ENCODE peak calls at places on chromosomes 2 and 18, in five cellular contexts. R is IMR-90, Y is neuronal stem cell, E is mesenchymal stem cell, P is mesendoderm. S is an unnamed sample.

GRCh38 chr2:43100883-43101662 is 125.3 kb downstream of the ZFP36L2 start:
- DNase-seq in E (no peak), Y (peak), P (no peak), R (peak), S (peak)

GRCh38 chr18:68472701-68473295 is 242.1 kb downstream of the TMX3 start:
- DNase-seq in E (peak), P (no peak), Y (no peak), R (peak), S (no peak)

GRCh38 chr2:54597153-54597827 is 126.2 kb upstream of the EML6 start:
- DNase-seq in E (no peak), P (no peak), Y (no peak), R (peak), S (no peak)

GRCh38 chr2:127155901-127156300 is 48.9 kb upstream of the BIN1 start:
- DNase-seq in R (peak), P (no peak), E (peak), Y (no peak), S (no peak)

GRCh38 chr2:11784747-11785610 is 38.5 kb downstream of the LPIN1 start:
- DNase-seq in E (peak), P (peak), R (peak), Y (peak), S (peak)

GRCh38 chr18:35616664-35617423 is 35.3 kb downstream of the GALNT1 start:
- DNase-seq in P (peak), Y (no peak), R (peak), E (peak), S (no peak)

GRCh38 chr2:236607471-236608307 is 38.1 kb downstream of the ACKR3 start:
- DNase-seq in R (peak), Y (no peak), E (peak), P (peak), S (no peak)

GRCh38 chr18:31738460-31739407 is 21.9 kb downstream of the SLC25A52 start:
- DNase-seq in P (peak), Y (no peak), R (no peak), E (no peak), S (peak)

GRCh38 chr2:33786881-33787280 is 187.8 kb upstream of the FAM98A start:
- DNase-seq in Y (no peak), E (no peak), P (no peak), R (no peak), S (no peak)

GRCh38 chr2:204124140-204124750 is 187.7 kb downstream of the ICOS start:
- DNase-seq in Y (no peak), R (no peak), E (no peak), P (no peak), S (no peak)

GRCh38 chr18:64444819-64445218 is 295.9 kb upstream of the LINC00305 start:
- DNase-seq in E (no peak), R (no peak), Y (no peak), P (no peak), S (no peak)

GRCh38 chr2:1930956-1931914 is 186.9 kb upstream of the PXDN start:
- DNase-seq in R (no peak), E (no peak), Y (no peak), P (no peak), S (no peak)

GRCh38 chr18:40708726-40709125 is 1246.3 kb upstream of the PIK3C3 start:
- DNase-seq in R (no peak), P (peak), Y (no peak), E (no peak), S (peak)

GRCh38 chr2:3186766-3187165 is 190.9 kb downstream of the EIPR1 start:
- DNase-seq in Y (no peak), E (no peak), P (no peak), R (no peak), S (no peak)

GRCh38 chr2:149329068-149329467 is 1.3 kb upstream of the LYPD6 start:
- DNase-seq in P (no peak), R (no peak), Y (no peak), E (no peak), S (peak)

GRCh38 chr2:216516730-216517350 is 18.2 kb downstream of the RPL37A start:
- DNase-seq in P (peak), E (peak), R (peak), Y (no peak), S (no peak)

GRCh38 chr2:121333834-121334558 is 49.0 kb upstream of the TFCP2L1 start:
- DNase-seq in Y (no peak), E (no peak), R (no peak), P (no peak), S (no peak)

GRCh38 chr2:44680983-44681481 is 260.5 kb upstream of the SIX3 start:
- DNase-seq in R (peak), P (no peak), E (no peak), Y (no peak), S (no peak)

GRCh38 chr2:240467659-240468299 is 32.3 kb downstream of the GPC1 start:
- DNase-seq in Y (no peak), P (no peak), E (no peak), R (no peak), S (peak)

GRCh38 chr2:215833531-215834162 is 179.7 kb downstream of the MREG start:
- DNase-seq in R (peak), E (peak), P (peak), Y (no peak), S (no peak)

GRCh38 chr2:159939946-159940345 is 122.5 kb downstream of the PLA2R1 start:
- DNase-seq in Y (no peak), P (peak), E (no peak), R (peak), S (no peak)

GRCh38 chr2:210263841-210264240 is 38.6 kb upstream of the ACADL start:
- DNase-seq in R (no peak), E (no peak), Y (no peak), P (no peak), S (no peak)

GRCh38 chr2:190320696-190321095 is 1.1 kb upstream of the HIBCH start:
- DNase-seq in P (no peak), Y (no peak), R (no peak), E (no peak), S (no peak)

GRCh38 chr2:150916997-150917396 is 344.7 kb downstream of the RBM43 start:
- DNase-seq in Y (no peak), E (no peak), R (peak), P (no peak), S (no peak)

GRCh38 chr2:241379481-241380480 is 23.7 kb downstream of the FARP2 start:
- DNase-seq in P (no peak), R (peak), E (no peak), Y (no peak), S (no peak)

GRCh38 chr18:3450358-3451107 is 561 bp downstream of the TGIF1 start:
- DNase-seq in Y (peak), E (peak), R (peak), P (no peak), S (no peak)

GRCh38 chr2:7015007-7015950 is 98.1 kb downstream of the RNF144A start:
- DNase-seq in P (no peak), Y (no peak), R (no peak), E (no peak), S (no peak)

GRCh38 chr2:158038906-158039305 is 62.8 kb upstream of the UPP2 start:
- DNase-seq in P (no peak), E (no peak), Y (no peak), R (no peak), S (no peak)

GRCh38 chr2:189533274-189534035 is 47.1 kb downstream of the SLC40A1 start:
- DNase-seq in R (no peak), E (no peak), P (no peak), Y (no peak), S (no peak)

GRCh38 chr2:58133395-58133794 is 86.8 kb downstream of the VRK2 start:
- DNase-seq in E (no peak), Y (no peak), R (peak), P (no peak), S (no peak)

GRCh38 chr2:151481744-151482143 is 72.0 kb downstream of the RIF1 start:
- DNase-seq in E (no peak), Y (no peak), R (no peak), P (no peak), S (no peak)

GRCh38 chr18:59379772-59380530 is 20.9 kb upstream of the LMAN1 start:
- DNase-seq in Y (no peak), R (peak), P (no peak), E (no peak), S (no peak)

GRCh38 chr18:60910534-60910933 is 422.7 kb upstream of the CDH20 start:
- DNase-seq in P (no peak), Y (no peak), E (no peak), R (no peak), S (no peak)

GRCh38 chr2:72548081-72548764 is 277.6 kb downstream of the EXOC6B start:
- DNase-seq in E (no peak), Y (no peak), R (no peak), P (no peak), S (no peak)

GRCh38 chr2:188291617-188292445 is at the start of gene GULP1:
- DNase-seq in E (peak), R (peak), P (peak), Y (peak), S (peak)

GRCh38 chr2:234500394-234501006 is 3.6 kb upstream of the ARL4C start:
- DNase-seq in E (peak), Y (no peak), P (peak), R (peak), S (peak)

GRCh38 chr2:240452471-240453256 is 17.2 kb downstream of the GPC1 start:
- DNase-seq in E (peak), R (peak), P (peak), Y (peak), S (peak)

GRCh38 chr2:87403893-87404175 is 344.1 kb upstream of the PLGLB2 start:
- DNase-seq in R (no peak), Y (no peak), E (no peak), P (no peak), S (peak)

GRCh38 chr2:224122542-224122941 is 83.5 kb upstream of the SERPINE2 start:
- DNase-seq in E (no peak), R (no peak), P (no peak), Y (no peak), S (no peak)

GRCh38 chr2:50491541-50492114 is 540.3 kb downstream of the NRXN1 start:
- DNase-seq in E (peak), Y (peak), P (peak), R (peak), S (no peak)

GRCh38 chr2:61807036-61807757 is 46.7 kb downstream of the FAM161A start:
- DNase-seq in P (no peak), E (no peak), Y (no peak), R (no peak), S (no peak)
- H3K4me2 ChIP-seq in P (no peak), E (no peak), Y (no peak), R (no peak), S (no peak)

DNA sequence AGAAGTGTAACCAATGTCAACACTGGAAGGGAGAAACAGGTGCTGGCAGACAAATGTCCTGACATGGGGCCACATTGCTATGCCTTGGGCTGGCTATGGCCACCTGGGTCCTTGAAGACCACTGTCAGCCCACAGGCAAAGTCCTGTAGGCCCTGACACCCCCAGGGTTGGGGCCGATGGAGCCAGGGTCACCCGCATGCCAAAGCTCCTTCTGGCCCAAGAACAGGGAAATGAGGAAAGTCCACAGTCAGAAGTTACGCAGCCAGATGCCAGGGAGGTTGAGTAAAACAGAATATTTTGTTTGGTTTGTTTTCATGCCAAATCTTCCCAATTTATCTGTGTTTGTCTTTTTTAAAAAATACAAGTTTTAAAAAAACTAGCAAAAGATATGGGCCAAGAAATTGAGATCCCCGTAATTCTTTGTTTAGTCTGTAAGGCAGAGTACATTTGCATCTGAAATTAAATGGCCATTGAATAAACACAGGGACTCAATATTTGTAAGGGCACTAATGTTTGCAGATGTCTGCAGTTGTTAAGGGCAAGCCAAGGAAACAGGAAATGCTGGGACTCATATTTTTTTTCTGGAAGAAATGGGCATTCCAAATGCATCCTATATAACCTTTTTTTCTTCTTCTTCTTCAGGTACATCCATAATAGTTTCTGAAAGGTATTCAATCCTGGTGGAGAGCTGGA is 186.4 kb downstream of the FAM210A start:
- DNase-seq in Y (no peak), R (no peak), P (no peak), E (no peak), S (no peak)
- H2BK120ac ChIP-seq in Y (no peak), R (no peak), P (no peak), E (no peak), S (no peak)

DNA sequence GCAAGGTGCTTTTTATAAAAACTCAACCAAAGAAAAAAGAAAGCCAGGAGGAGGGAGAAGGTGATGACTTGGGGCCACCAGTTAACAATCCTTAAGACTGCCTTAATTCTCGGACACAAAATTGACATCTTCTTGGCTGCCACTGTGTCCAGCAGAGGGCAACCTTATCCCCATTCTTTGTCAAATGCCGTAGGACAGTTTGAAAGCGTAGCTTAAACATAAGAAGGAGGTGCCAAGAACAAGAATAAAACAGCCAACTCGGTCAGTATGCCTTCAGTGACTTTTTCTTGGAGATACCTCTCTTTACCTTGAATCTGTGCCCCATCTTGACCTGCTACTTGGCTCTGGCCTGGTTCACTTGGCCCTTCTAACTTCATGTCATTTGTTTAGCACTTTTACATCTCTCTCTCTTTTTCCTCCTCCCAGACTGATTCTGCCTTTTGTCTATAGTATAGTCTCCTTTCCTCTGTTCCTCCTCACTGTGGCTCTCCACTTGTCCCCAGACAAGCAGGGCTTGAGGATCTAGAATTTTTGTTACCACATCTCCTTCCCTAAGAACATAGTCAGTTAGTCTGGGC is 183.5 kb downstream of the MYO3B start:
- DNase-seq in E (peak), R (peak), Y (no peak), P (peak), S (peak)
- H3K4me2 ChIP-seq in E (no peak), R (no peak), Y (peak), P (no peak), S (no peak)

GRCh38 chr2:237941239-237941638 is 25.6 kb upstream of the UBE2F start:
- DNase-seq in P (no peak), Y (no peak), E (no peak), R (no peak), S (no peak)

GRCh38 chr2:237935740-237936452 is 30.9 kb upstream of the UBE2F start:
- DNase-seq in P (peak), E (no peak), Y (no peak), R (peak), S (no peak)

GRCh38 chr2:237940828-237941227 is 26.0 kb upstream of the UBE2F start:
- DNase-seq in P (no peak), R (no peak), Y (no peak), E (no peak), S (no peak)

GRCh38 chr2:237942512-237942897 is 24.3 kb upstream of the UBE2F start:
- DNase-seq in E (no peak), P (no peak), R (no peak), Y (no peak), S (no peak)

DNA sequence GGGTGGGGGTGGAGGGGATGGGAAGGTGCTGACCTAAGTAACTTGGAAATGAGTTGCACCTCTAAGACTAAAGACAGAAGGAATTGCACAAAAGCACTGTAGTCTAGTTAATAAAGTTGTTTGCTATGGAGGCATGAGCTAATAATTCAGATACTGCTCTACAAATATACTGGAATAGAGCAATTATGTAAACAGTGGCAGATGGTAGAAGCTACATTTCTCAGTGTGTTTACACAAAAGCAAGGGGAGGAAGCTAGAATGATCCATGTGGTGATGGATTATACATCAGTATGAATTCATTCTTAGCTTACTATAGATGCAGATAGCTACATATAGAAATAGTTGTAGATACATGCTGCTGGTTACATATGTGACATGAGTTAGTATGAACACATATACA is 27.6 kb upstream of the UBE2F start:
- DNase-seq in R (peak), E (peak), P (no peak), Y (no peak), S (no peak)
- H2BK120ac ChIP-seq in R (peak), E (no peak), P (no peak), Y (no peak), S (no peak)

DNA sequence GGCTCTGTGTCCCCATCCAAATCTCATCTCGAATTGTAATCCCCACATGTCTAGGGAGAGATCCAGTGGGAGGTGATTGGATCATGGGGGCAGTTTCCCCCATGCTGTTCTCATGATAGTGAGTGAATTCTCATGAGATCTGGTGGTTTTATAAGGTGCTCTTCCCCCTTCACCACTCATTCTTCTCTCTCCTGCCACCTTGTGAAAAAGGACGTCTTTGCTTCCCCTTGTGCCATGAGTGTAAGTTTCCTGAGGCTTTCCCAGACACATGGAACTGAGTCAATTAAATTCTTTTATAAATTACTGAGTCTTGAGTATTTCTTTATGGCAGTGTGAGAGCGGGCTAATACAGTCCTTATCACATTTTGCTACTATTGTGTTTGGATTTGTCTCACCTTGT is 177.6 kb upstream of the SLC39A10 start:
- DNase-seq in E (no peak), P (peak), Y (no peak), R (no peak), S (no peak)
- H3K4me2 ChIP-seq in E (no peak), P (no peak), Y (no peak), R (no peak), S (no peak)

GRCh38 chr2:25313711-25314513 is 27.8 kb downstream of the DNMT3A start:
- DNase-seq in Y (no peak), E (no peak), P (no peak), R (no peak), S (no peak)
- H2BK120ac ChIP-seq in Y (peak), E (peak), P (no peak), R (no peak), S (no peak)

GRCh38 chr18:24232814-24233213 is 94.0 kb downstream of the CABYR start:
- DNase-seq in E (no peak), P (no peak), Y (no peak), R (no peak), S (no peak)
- H3K4me2 ChIP-seq in E (no peak), P (no peak), Y (no peak), R (no peak), S (no peak)

DNA sequence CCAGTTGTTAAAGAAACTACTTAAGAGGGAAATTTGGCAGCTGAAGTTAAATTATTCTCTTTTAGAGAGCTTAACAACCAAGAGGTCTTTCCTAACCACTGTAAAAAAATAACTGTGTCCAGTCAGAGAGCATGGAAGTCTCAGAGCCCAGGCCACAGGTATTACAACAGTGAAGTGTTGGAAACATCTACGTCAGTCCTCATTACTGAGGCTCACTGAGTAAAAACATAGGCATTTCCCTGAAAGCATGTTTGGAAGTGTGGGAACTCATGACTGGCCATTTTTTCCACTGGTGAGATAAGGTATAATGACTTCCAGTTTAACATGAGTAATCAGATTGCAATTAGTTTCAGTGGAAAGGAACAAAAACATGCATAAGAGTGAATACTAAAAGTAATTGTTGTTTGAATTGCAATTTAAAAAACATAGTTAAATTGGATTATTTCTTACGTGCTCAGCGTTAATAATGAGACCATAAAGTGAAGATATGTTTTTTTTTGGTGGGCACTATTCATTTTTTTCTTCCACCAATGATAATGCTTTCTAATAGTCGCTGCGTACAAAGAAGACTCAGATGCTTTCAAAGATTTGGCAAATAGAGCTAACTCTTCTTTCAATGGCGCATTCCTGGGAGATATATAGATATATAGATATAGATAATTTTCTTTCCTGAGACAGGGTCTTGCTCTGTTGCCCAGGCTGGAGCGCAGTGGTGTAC is 60.8 kb downstream of the EFEMP1 start:
- DNase-seq in Y (no peak), P (peak), E (peak), R (peak), S (no peak)
- H2BK120ac ChIP-seq in Y (no peak), P (no peak), E (peak), R (peak), S (no peak)

GRCh38 chr2:65092791-65093190 is 36.6 kb downstream of the CEP68 start:
- DNase-seq in R (no peak), E (no peak), P (peak), Y (no peak), S (no peak)
- H3K4me2 ChIP-seq in R (no peak), E (no peak), P (no peak), Y (no peak), S (no peak)

DNA sequence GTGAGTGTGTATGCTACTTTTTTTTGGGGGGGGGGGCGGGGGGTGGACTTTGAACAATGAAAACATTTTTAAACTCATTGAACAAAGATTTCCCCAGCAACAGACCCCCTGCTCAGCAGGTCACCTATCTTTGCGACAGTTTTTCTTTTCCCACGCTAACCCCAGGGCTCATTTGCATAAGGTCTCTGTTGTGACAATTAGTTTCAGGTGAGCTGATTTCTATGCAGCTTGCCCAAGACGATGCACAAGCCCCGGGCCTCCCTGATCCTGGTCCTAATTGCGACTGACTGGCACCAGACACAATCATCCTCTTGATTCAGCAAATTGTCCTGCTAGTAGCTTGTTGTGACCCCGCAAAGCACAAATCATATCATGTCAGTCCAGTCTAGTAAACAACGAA is 40.3 kb downstream of the ZEB2 start:
- DNase-seq in P (peak), Y (no peak), R (no peak), E (no peak), S (peak)
- H2BK120ac ChIP-seq in P (peak), Y (no peak), R (no peak), E (no peak), S (no peak)